ENCODE peak calls at places on chromosomes 6 and 20, in five cellular contexts. One of them, this sample, is unnamed. For H3K4me1, the result is how much of the 10 kb centered on the place peaks cover.

GRCh38 chr6:33828764-33829731 is 25.2 kb upstream of the MLN start:
- DNase-seq in right cardiac atrium: no peak
- DNase-seq in psoas muscle: no peak
- DNase-seq in upper lobe of right lung: no peak
- DNase-seq in A549: no peak
- DNase-seq in this sample: no peak

GRCh38 chr20:54469293-54469692 is 6.1 kb upstream of the DOK5 start:
- DNase-seq in right cardiac atrium: no peak
- DNase-seq in upper lobe of right lung: no peak
- DNase-seq in A549: no peak
- DNase-seq in psoas muscle: no peak
- DNase-seq in this sample: no peak

GRCh38 chr20:50904067-50904570 is 27.1 kb downstream of the ADNP start:
- DNase-seq in psoas muscle: no peak
- DNase-seq in right cardiac atrium: no peak
- DNase-seq in upper lobe of right lung: no peak
- DNase-seq in A549: no peak
- DNase-seq in this sample: no peak

GRCh38 chr6:56297022-56297995 is 49.9 kb upstream of the COL21A1 start:
- DNase-seq in right cardiac atrium: no peak
- DNase-seq in upper lobe of right lung: no peak
- DNase-seq in psoas muscle: no peak
- DNase-seq in A549: no peak
- DNase-seq in this sample: no peak

GRCh38 chr6:30988209-30988825 is 4.8 kb downstream of the MUC21 start:
- DNase-seq in upper lobe of right lung: no peak
- DNase-seq in A549: no peak
- DNase-seq in right cardiac atrium: no peak
- DNase-seq in psoas muscle: no peak
- DNase-seq in this sample: no peak

GRCh38 chr20:36128463-36129176 is 25.9 kb upstream of the EPB41L1 start:
- DNase-seq in right cardiac atrium: no peak
- DNase-seq in upper lobe of right lung: no peak
- DNase-seq in psoas muscle: no peak
- DNase-seq in A549: no peak
- DNase-seq in this sample: no peak

GRCh38 chr6:144566868-144567615 is 281.9 kb downstream of the UTRN start:
- DNase-seq in upper lobe of right lung: no peak
- DNase-seq in A549: no peak
- DNase-seq in psoas muscle: no peak
- DNase-seq in right cardiac atrium: no peak
- DNase-seq in this sample: no peak

GRCh38 chr6:13395272-13396237 is 67.2 kb upstream of the TBC1D7 start:
- DNase-seq in psoas muscle: peak
- DNase-seq in upper lobe of right lung: no peak
- DNase-seq in A549: no peak
- DNase-seq in right cardiac atrium: peak
- DNase-seq in this sample: peak

GRCh38 chr6:148441454-148441911 is 98.8 kb downstream of the SASH1 start:
- DNase-seq in right cardiac atrium: no peak
- DNase-seq in psoas muscle: no peak
- DNase-seq in upper lobe of right lung: no peak
- DNase-seq in A549: peak
- DNase-seq in this sample: no peak

GRCh38 chr6:112592159-112592558 is 245.0 kb downstream of the RFPL4B start:
- DNase-seq in right cardiac atrium: no peak
- DNase-seq in A549: no peak
- DNase-seq in psoas muscle: no peak
- DNase-seq in upper lobe of right lung: no peak
- DNase-seq in this sample: no peak

GRCh38 chr6:143205983-143206382 is 145.3 kb downstream of the AIG1 start:
- DNase-seq in A549: no peak
- DNase-seq in upper lobe of right lung: no peak
- DNase-seq in right cardiac atrium: no peak
- DNase-seq in psoas muscle: no peak
- DNase-seq in this sample: no peak

GRCh38 chr6:6694825-6695710 is 106.5 kb downstream of the LY86 start:
- DNase-seq in right cardiac atrium: peak
- DNase-seq in upper lobe of right lung: peak
- DNase-seq in A549: no peak
- DNase-seq in psoas muscle: peak
- DNase-seq in this sample: peak

GRCh38 chr6:159038914-159039884 is 5.6 kb downstream of the TAGAP start:
- DNase-seq in upper lobe of right lung: no peak
- DNase-seq in A549: no peak
- DNase-seq in right cardiac atrium: no peak
- DNase-seq in psoas muscle: no peak
- DNase-seq in this sample: peak
- H3K4me3 ChIP-seq in upper lobe of right lung: no peak
- H3K4me3 ChIP-seq in A549: no peak
- H3K4me3 ChIP-seq in right cardiac atrium: no peak
- H3K4me3 ChIP-seq in psoas muscle: no peak
- H3K4me3 ChIP-seq in this sample: no peak

DNA sequence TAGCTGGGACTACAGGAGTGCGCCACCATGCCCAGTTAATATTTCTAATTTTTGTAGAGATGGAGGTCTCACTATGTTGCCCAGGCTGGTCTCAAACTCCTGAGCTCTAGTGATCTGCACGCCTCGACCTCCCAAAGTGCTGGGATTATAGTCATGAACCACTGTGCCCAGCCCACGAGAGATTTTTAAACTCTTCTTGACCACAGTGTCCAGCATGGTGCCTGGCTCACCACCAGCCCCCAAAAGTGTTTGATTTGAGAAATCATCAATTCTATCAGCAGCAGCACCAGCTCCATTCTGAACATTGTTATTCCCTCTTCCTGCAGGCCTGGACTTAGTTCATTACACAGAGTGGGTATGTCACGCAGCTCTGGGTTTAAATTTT is 2.4 kb upstream of the TGM2 start:
- DNase-seq in A549: no peak
- DNase-seq in psoas muscle: no peak
- DNase-seq in upper lobe of right lung: peak
- DNase-seq in right cardiac atrium: no peak
- DNase-seq in this sample: no peak
- H3K27ac ChIP-seq in A549: peak
- H3K27ac ChIP-seq in psoas muscle: no peak
- H3K27ac ChIP-seq in upper lobe of right lung: peak
- H3K27ac ChIP-seq in right cardiac atrium: peak
- H3K27ac ChIP-seq in this sample: no peak

DNA sequence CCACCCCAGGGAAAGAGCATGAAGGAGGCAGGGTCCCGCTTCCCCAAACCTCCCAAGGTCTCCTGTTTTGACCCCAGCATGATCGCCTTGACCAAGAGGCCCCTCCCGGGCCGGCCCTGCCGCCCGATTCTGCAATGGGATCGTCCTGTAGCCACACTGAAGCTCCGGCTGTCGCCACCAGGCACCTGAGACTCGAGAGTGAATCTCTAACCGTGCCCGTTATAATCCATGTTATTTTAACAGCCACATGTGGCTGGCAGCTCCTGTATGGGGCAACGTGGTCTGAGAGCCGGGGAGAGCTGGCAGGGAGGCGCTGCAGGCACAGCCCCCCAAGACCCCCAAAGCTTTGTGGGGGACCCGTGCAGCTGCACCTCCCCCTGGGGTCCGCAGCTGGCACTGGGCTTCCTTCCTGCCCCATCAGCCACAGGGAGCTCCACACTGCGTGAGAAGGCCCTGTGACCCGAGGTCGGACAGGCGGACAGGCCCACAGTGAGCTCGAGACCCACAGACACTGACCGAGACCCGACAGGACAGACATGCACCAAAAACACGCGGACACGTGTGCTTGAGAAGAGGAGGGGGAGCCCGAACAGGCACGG is 51.3 kb downstream of the KCNQ2 start:
- DNase-seq in upper lobe of right lung: no peak
- DNase-seq in psoas muscle: no peak
- DNase-seq in A549: no peak
- DNase-seq in right cardiac atrium: no peak
- DNase-seq in this sample: no peak
- H3K4me1 ChIP-seq in upper lobe of right lung: under half
- H3K4me1 ChIP-seq in psoas muscle: under half
- H3K4me1 ChIP-seq in A549: under half
- H3K4me1 ChIP-seq in right cardiac atrium: under half
- H3K4me1 ChIP-seq in this sample: under half

GRCh38 chr6:119459207-119459974 is 109.8 kb upstream of the MAN1A1 start:
- DNase-seq in right cardiac atrium: no peak
- DNase-seq in upper lobe of right lung: no peak
- DNase-seq in psoas muscle: no peak
- DNase-seq in A549: no peak
- DNase-seq in this sample: peak

GRCh38 chr6:119461187-119461586 is 111.6 kb upstream of the MAN1A1 start:
- DNase-seq in upper lobe of right lung: no peak
- DNase-seq in psoas muscle: no peak
- DNase-seq in right cardiac atrium: no peak
- DNase-seq in A549: no peak
- DNase-seq in this sample: no peak

GRCh38 chr6:119467478-119468081 is 118.0 kb upstream of the MAN1A1 start:
- DNase-seq in upper lobe of right lung: no peak
- DNase-seq in psoas muscle: no peak
- DNase-seq in right cardiac atrium: no peak
- DNase-seq in A549: no peak
- DNase-seq in this sample: peak

GRCh38 chr6:119466226-119466625 is 116.7 kb upstream of the MAN1A1 start:
- DNase-seq in A549: no peak
- DNase-seq in right cardiac atrium: no peak
- DNase-seq in upper lobe of right lung: no peak
- DNase-seq in psoas muscle: no peak
- DNase-seq in this sample: no peak

GRCh38 chr6:119463081-119463626 is 113.6 kb upstream of the MAN1A1 start:
- DNase-seq in right cardiac atrium: no peak
- DNase-seq in psoas muscle: no peak
- DNase-seq in A549: no peak
- DNase-seq in upper lobe of right lung: no peak
- DNase-seq in this sample: no peak
- H3K4me3 ChIP-seq in right cardiac atrium: no peak
- H3K4me3 ChIP-seq in psoas muscle: no peak
- H3K4me3 ChIP-seq in A549: no peak
- H3K4me3 ChIP-seq in upper lobe of right lung: no peak
- H3K4me3 ChIP-seq in this sample: no peak

DNA sequence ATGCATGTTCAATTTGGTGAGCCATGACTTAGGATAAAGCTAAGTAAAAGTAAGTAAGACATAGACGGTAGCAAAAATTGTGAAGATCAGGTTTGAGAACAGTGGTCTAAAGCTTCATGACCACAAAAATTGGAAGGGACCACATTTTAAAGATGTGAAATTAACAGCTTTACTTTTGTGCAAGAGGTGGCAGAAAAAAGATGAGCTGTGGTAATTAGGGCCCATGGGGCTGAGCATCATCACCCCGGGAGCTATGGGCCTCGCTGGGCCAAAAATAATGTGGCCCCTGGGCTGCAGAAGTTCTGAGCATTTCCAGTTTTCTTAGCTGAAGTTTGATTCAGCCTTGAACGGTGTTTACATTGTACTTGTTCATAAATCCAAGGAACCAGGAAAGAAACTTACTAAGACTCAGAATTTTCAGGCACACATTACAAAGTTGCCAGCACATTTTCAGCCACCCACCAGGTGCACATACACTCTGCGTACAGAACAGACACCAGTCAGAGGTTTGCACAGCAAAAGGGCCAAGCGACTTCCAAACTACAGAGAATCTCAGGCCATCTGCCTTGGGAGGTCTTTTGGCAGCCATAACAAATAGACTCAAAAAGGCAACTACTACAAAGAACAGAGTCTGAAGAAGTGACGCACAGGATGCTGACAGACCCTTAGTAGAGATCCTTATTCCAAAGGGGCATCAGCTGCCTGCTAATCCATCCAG is 57.7 kb downstream of the CSE1L start:
- DNase-seq in psoas muscle: no peak
- DNase-seq in upper lobe of right lung: no peak
- DNase-seq in right cardiac atrium: no peak
- DNase-seq in A549: no peak
- DNase-seq in this sample: no peak
- H3K27ac ChIP-seq in psoas muscle: no peak
- H3K27ac ChIP-seq in upper lobe of right lung: no peak
- H3K27ac ChIP-seq in right cardiac atrium: no peak
- H3K27ac ChIP-seq in A549: no peak
- H3K27ac ChIP-seq in this sample: no peak

DNA sequence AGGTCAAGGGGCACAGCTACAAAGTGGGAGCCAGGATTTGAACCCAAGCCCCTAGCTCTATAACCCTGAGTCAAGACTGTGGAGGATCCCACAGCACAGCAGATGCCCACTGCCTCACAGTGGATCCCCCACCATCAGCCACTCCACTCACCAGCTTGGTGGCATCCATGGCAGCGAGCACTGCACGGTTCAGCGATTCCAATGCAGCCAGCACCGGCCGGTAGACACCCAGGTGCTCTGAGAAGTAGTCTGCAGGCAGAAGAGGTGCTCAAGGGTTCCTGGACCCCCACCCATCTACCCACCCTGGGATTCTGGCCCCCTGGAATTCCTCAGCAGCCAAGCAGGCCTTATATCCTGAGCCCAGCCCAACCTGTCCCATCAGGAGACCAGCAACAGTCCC is 2.5 kb downstream of the ACTL10 start:
- DNase-seq in upper lobe of right lung: no peak
- DNase-seq in psoas muscle: no peak
- DNase-seq in A549: no peak
- DNase-seq in right cardiac atrium: no peak
- DNase-seq in this sample: no peak
- H3K4me1 ChIP-seq in upper lobe of right lung: under half
- H3K4me1 ChIP-seq in psoas muscle: under half
- H3K4me1 ChIP-seq in A549: under half
- H3K4me1 ChIP-seq in right cardiac atrium: under half
- H3K4me1 ChIP-seq in this sample: under half